ENCODE peak calls at places on chromosomes 2 and 18, in six cellular contexts. L is GM13977, N is ELF-1, Z is RWPE1, R is LoVo, W is M059J. X is an unnamed sample.

GRCh38 chr2:201378496-201379397 is 21.6 kb upstream of the FLACC1 start:
- DNase-seq in R (no peak), Z (no peak), L (no peak), N (peak), W (no peak), X (no peak)

GRCh38 chr2:170815746-170816498 is 765 bp upstream of the GAD1 start:
- DNase-seq in N (peak), R (peak), Z (peak), W (peak), L (peak), X (peak)

GRCh38 chr2:201807452-201807980 is 1.2 kb downstream of the CDK15 start:
- DNase-seq in N (peak), W (peak), Z (no peak), L (no peak), R (no peak), X (no peak)

GRCh38 chr2:231765496-231765929 is 15.6 kb downstream of the PDE6D start:
- DNase-seq in W (no peak), R (no peak), Z (no peak), L (no peak), N (no peak), X (peak)

GRCh38 chr2:188322569-188323531 is 31.2 kb downstream of the GULP1 start:
- DNase-seq in L (no peak), N (no peak), W (peak), R (peak), Z (no peak), X (no peak)

GRCh38 chr2:68414452-68414851 is 49.4 kb downstream of the PLEK start:
- DNase-seq in L (no peak), N (no peak), R (no peak), W (no peak), Z (no peak), X (no peak)

GRCh38 chr2:70921839-70922590 is 13.7 kb upstream of the ATP6V1B1 start:
- DNase-seq in N (no peak), W (peak), Z (no peak), R (no peak), L (no peak), X (no peak)

GRCh38 chr2:190178066-190178722 is 115.7 kb upstream of the MSTN start:
- DNase-seq in R (no peak), N (no peak), Z (no peak), L (no peak), W (no peak), X (no peak)

GRCh38 chr18:75984853-75985252 is 510.2 kb downstream of the ZNF516 start:
- DNase-seq in R (no peak), N (no peak), W (no peak), Z (no peak), L (no peak), X (no peak)

GRCh38 chr2:63093512-63093911 is 42.9 kb downstream of the OTX1 start:
- DNase-seq in W (no peak), Z (no peak), R (no peak), L (no peak), N (no peak), X (no peak)

GRCh38 chr18:24176727-24177416 is 38.0 kb downstream of the CABYR start:
- DNase-seq in W (peak), R (peak), Z (peak), L (peak), N (peak), X (peak)

GRCh38 chr18:3623769-3624545 is 174.0 kb downstream of the TGIF1 start:
- DNase-seq in W (peak), Z (peak), N (peak), R (peak), L (no peak), X (no peak)

GRCh38 chr2:152304845-152305244 is 30.1 kb upstream of the FMNL2 start:
- DNase-seq in R (no peak), W (no peak), N (peak), L (no peak), Z (peak), X (no peak)

GRCh38 chr2:137992039-137992646 is 27.9 kb downstream of the HNMT start:
- DNase-seq in R (no peak), N (peak), W (no peak), Z (no peak), L (no peak), X (no peak)

GRCh38 chr2:37625781-37626548 is 45.5 kb downstream of the CDC42EP3 start:
- DNase-seq in W (no peak), Z (no peak), N (no peak), R (no peak), L (no peak), X (no peak)

GRCh38 chr18:63848159-63848558 is 39.3 kb upstream of the SERPINB2 start:
- DNase-seq in L (no peak), N (no peak), Z (peak), W (peak), R (peak), X (no peak)

GRCh38 chr2:33020883-33021282 is 74.1 kb downstream of the LTBP1 start:
- DNase-seq in L (no peak), Z (no peak), R (no peak), N (no peak), W (no peak), X (no peak)

GRCh38 chr2:220533485-220533884 is 906.1 kb downstream of the SLC4A3 start:
- DNase-seq in W (peak), Z (peak), N (peak), R (peak), L (peak), X (no peak)

GRCh38 chr2:169717691-169718063 is 16.0 kb upstream of the KLHL23 start:
- DNase-seq in Z (no peak), L (no peak), N (no peak), W (no peak), R (no peak), X (no peak)

GRCh38 chr2:148259674-148260073 is 238.8 kb downstream of the MBD5 start:
- DNase-seq in N (no peak), R (no peak), W (peak), L (no peak), Z (no peak), X (no peak)

GRCh38 chr2:148519013-148519412 is 125.5 kb upstream of the EPC2 start:
- DNase-seq in N (no peak), W (no peak), Z (no peak), R (no peak), L (no peak), X (no peak)

GRCh38 chr2:159614534-159615186 is 1.7 kb downstream of the BAZ2B start:
- DNase-seq in W (no peak), Z (no peak), R (no peak), N (no peak), L (no peak), X (no peak)

GRCh38 chr2:154013514-154013913 is 141.8 kb downstream of the GALNT13 start:
- DNase-seq in R (no peak), N (no peak), Z (no peak), W (no peak), L (no peak), X (no peak)

GRCh38 chr2:47076586-47077441 is 78.3 kb downstream of the STPG4 start:
- DNase-seq in L (no peak), R (peak), N (peak), Z (peak), W (peak), X (no peak)

GRCh38 chr2:31442376-31442775 is 27.8 kb upstream of the XDH start:
- DNase-seq in N (no peak), W (no peak), R (no peak), L (no peak), Z (no peak), X (no peak)

GRCh38 chr2:180655393-180655792 is 325.0 kb upstream of the UBE2E3 start:
- DNase-seq in L (no peak), W (peak), R (no peak), N (no peak), Z (no peak), X (no peak)

GRCh38 chr18:78918707-78919106 is 60.9 kb upstream of the SALL3 start:
- DNase-seq in R (no peak), W (no peak), L (no peak), N (no peak), Z (no peak), X (no peak)

GRCh38 chr2:76953733-76954347 is 568.3 kb downstream of the LRRTM4 start:
- DNase-seq in N (peak), W (peak), L (peak), Z (peak), R (peak), X (no peak)

GRCh38 chr18:58213931-58214431 is 170.0 kb downstream of the NEDD4L start:
- DNase-seq in R (no peak), Z (no peak), N (no peak), W (peak), L (no peak), X (no peak)